ENCODE peak calls at places on chromosomes 11 and 22, in six cellular contexts. G is H9, C is neuronal stem cell, L is H1, U is mesenchymal stem cell, E is mesendoderm. P is an unnamed sample.

GRCh38 chr11:46427364-46427763 is 35.8 kb upstream of the CHRM4 start:
- DNase-seq in L (peak), E (peak), C (no peak), U (no peak), G (peak), P (peak)

GRCh38 chr11:118415739-118416068 is 14.3 kb downstream of the ATP5MG start:
- DNase-seq in E (peak), L (no peak), G (peak), U (peak), C (no peak), P (peak)

GRCh38 chr11:116059909-116060308 is 555.7 kb upstream of the CADM1 start:
- DNase-seq in E (no peak), L (no peak), G (no peak), C (no peak), U (no peak), P (no peak)

GRCh38 chr11:57343825-57344224 is 5.7 kb downstream of the P2RX3 start:
- DNase-seq in G (no peak), U (no peak), L (no peak), C (no peak), E (no peak), P (no peak)

GRCh38 chr11:115912484-115912945 is 408.3 kb upstream of the CADM1 start:
- DNase-seq in U (peak), C (no peak), E (peak), G (peak), L (no peak), P (peak)

GRCh38 chr11:40391679-40392078 is 1067.8 kb downstream of the LRRC4C start:
- DNase-seq in C (no peak), G (no peak), E (no peak), L (no peak), U (no peak), P (no peak)

GRCh38 chr11:112229746-112230433 is 3.7 kb downstream of the PTS start:
- DNase-seq in L (no peak), C (no peak), U (peak), E (no peak), G (no peak), P (peak)

GRCh38 chr11:12544986-12545775 is 129.0 kb upstream of the TEAD1 start:
- DNase-seq in C (no peak), U (peak), E (no peak), L (no peak), G (no peak), P (peak)

GRCh38 chr11:83158965-83159900 is 2.3 kb downstream of the PCF11 start:
- DNase-seq in U (no peak), L (no peak), G (no peak), C (no peak), E (no peak), P (no peak)

GRCh38 chr22:36048911-36049677 is 20.5 kb upstream of the RBFOX2 start:
- DNase-seq in E (no peak), L (no peak), C (no peak), U (no peak), G (no peak), P (peak)

GRCh38 chr11:32065865-32066264 is 25.0 kb upstream of the RCN1 start:
- DNase-seq in L (no peak), E (no peak), U (no peak), C (no peak), G (no peak), P (no peak)

GRCh38 chr22:49373289-49373666 is 454.4 kb downstream of the BRD1 start:
- DNase-seq in C (no peak), L (no peak), G (no peak), E (no peak), U (no peak), P (no peak)

GRCh38 chr11:57288771-57289579 is 35.8 kb downstream of the TNKS1BP1 start:
- DNase-seq in E (no peak), U (peak), G (no peak), L (no peak), C (no peak), P (peak)

GRCh38 chr11:3159296-3160190 is 5.6 kb downstream of the OSBPL5 start:
- DNase-seq in C (no peak), L (no peak), E (peak), U (no peak), G (no peak), P (no peak)

GRCh38 chr11:93028959-93029536 is 59.6 kb downstream of the MTNR1B start:
- DNase-seq in C (no peak), L (no peak), G (no peak), E (no peak), U (no peak), P (no peak)

GRCh38 chr11:2837096-2837601 is 48.4 kb downstream of the CDKN1C start:
- DNase-seq in U (peak), L (no peak), C (peak), G (peak), E (peak), P (peak)

GRCh38 chr11:2593393-2593950 is 106.3 kb downstream of the KCNQ1OT1 start:
- DNase-seq in C (no peak), L (no peak), G (peak), E (no peak), U (no peak), P (no peak)

GRCh38 chr22:50469377-50470305 is 5.2 kb downstream of the SBF1 start:
- DNase-seq in G (peak), C (no peak), E (peak), L (peak), U (peak), P (peak)

GRCh38 chr11:48148749-48149148 is 67.9 kb upstream of the OR4B1 start:
- DNase-seq in E (no peak), U (no peak), C (no peak), G (no peak), L (no peak), P (no peak)

GRCh38 chr11:70314730-70315129 is 44.2 kb downstream of the PPFIA1 start:
- DNase-seq in U (no peak), L (no peak), C (no peak), E (no peak), G (no peak), P (no peak)

GRCh38 chr11:111775024-111775710 is 9.0 kb upstream of the PPP2R1B start:
- DNase-seq in E (no peak), U (no peak), L (no peak), G (no peak), C (no peak), P (peak)

GRCh38 chr11:33500865-33501479 is 199.7 kb downstream of the C11orf91 start:
- DNase-seq in G (no peak), C (peak), E (peak), U (peak), L (no peak), P (peak)

GRCh38 chr11:19816040-19816439 is 103.4 kb downstream of the NAV2 start:
- DNase-seq in C (no peak), G (no peak), E (peak), L (no peak), U (no peak), P (no peak)

GRCh38 chr11:554824-555499 is 5.6 kb downstream of the LMNTD2 start:
- DNase-seq in G (peak), U (peak), C (peak), E (peak), L (peak), P (no peak)

GRCh38 chr11:14789879-14790484 is 102.0 kb downstream of the CYP2R1 start:
- DNase-seq in G (no peak), C (no peak), E (no peak), U (peak), L (no peak), P (peak)

GRCh38 chr11:32005786-32006406 is 85.0 kb upstream of the RCN1 start:
- DNase-seq in E (no peak), G (no peak), C (no peak), U (no peak), L (no peak), P (peak)

GRCh38 chr11:86577663-86578636 is 94.5 kb downstream of the ME3 start:
- DNase-seq in C (no peak), G (no peak), E (no peak), L (no peak), U (peak), P (peak)

GRCh38 chr11:124535552-124536232 is 7.8 kb downstream of the OR8B12 start:
- DNase-seq in L (no peak), G (no peak), E (peak), U (peak), C (no peak), P (peak)

GRCh38 chr11:113994077-113994954 is 19.4 kb downstream of the HTR3A start:
- DNase-seq in E (peak), L (no peak), C (peak), G (peak), U (peak), P (no peak)

GRCh38 chr11:131253885-131254204 is 116.6 kb upstream of the NTM start:
- DNase-seq in G (peak), L (peak), C (no peak), E (peak), U (no peak), P (peak)

GRCh38 chr11:12497431-12497830 is 120.1 kb downstream of the PARVA start:
- DNase-seq in L (no peak), U (no peak), E (no peak), G (no peak), C (no peak), P (no peak)

GRCh38 chr11:99682646-99683045 is 661.9 kb downstream of the CNTN5 start:
- DNase-seq in U (no peak), L (no peak), C (no peak), E (no peak), G (no peak), P (no peak)

GRCh38 chr11:81853791-81854190 is 879.9 kb downstream of the FAM181B start:
- DNase-seq in G (no peak), E (no peak), L (no peak), C (no peak), U (no peak), P (no peak)

GRCh38 chr22:29369460-29369859 is 18.9 kb downstream of the AP1B1 start:
- DNase-seq in G (peak), C (peak), L (peak), U (peak), E (peak), P (peak)

GRCh38 chr11:15200696-15201095 is 86.0 kb downstream of the INSC start:
- DNase-seq in U (no peak), C (no peak), G (no peak), E (no peak), L (no peak), P (no peak)

GRCh38 chr11:123560001-123560400 is 94.4 kb downstream of the SCN3B start:
- DNase-seq in E (no peak), G (no peak), U (peak), L (no peak), C (no peak), P (peak)

GRCh38 chr11:117607449-117607848 is 189.6 kb downstream of the DSCAML1 start:
- DNase-seq in U (no peak), C (no peak), G (no peak), L (no peak), E (peak), P (no peak)

GRCh38 chr11:31806186-31806943 is 4.8 kb downstream of the PAX6 start:
- DNase-seq in E (peak), L (no peak), U (no peak), G (peak), C (no peak), P (no peak)

DNA sequence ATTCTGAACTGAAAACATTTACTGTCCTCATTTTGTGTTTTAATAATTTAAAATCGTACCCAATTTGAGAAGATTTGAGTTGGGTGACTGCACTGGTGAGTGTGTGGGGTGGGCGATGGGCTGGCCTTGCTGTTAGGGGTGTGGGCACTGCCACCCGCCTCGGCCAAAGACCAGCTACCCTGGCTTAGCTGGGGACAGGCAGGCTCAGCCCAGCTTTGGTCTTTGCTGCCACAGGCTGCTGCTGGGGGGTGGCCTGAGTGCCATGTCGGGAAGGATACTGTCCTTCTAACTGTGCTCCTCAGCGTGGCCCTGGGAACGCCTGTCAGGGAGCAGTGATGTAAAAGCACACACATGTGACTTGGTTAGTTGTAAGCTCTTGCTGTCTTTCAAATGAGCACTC is 22.3 kb downstream of the FAM118A start:
- DNase-seq in G (no peak), U (no peak), L (no peak), E (no peak), C (no peak), P (no peak)
- H2BK15ac ChIP-seq in G (no peak), U (no peak), L (no peak), E (no peak), C (no peak), P (no peak)

DNA sequence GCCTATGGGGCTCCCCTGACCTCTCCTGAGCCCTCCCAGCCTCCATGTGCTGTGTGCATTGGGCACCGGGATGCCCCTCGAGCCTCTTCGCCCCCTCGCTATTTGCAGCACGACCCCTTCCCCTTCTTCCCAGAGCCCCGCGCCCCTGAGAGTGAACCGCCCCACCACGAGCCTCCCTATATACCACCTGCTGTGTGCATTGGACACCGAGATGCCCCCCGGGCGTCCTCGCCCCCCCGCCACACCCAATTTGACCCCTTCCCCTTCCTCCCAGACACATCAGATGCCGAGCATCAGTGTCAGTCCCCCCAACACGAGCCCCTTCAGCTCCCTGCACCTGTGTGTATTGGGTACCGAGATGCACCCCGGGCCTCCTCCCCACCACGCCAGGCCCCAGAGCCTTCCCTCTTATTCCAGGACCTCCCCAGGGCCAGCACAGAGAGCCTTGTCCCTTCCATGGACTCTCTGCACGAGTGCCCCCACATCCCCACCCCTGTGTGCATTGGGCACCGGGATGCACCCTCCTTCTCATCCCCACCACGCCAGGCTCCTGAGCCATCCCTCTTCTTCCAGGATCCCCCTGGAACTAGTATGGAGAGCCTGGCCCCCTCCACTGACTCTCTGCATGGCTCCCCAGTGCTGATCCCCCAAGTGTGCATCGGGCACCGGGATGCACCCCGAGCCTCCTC is 28.8 kb downstream of the TRIOBP start:
- DNase-seq in L (no peak), G (no peak), C (no peak), U (no peak), E (no peak), P (no peak)
- H2BK15ac ChIP-seq in L (no peak), G (no peak), C (no peak), U (no peak), E (no peak), P (no peak)

GRCh38 chr11:58771458-58771855 is 39.7 kb upstream of the GLYAT start:
- DNase-seq in G (no peak), E (peak), L (no peak), C (no peak), U (no peak), P (no peak)

GRCh38 chr11:58770627-58771457 is 39.1 kb upstream of the GLYAT start:
- DNase-seq in C (no peak), G (no peak), L (no peak), U (no peak), E (no peak), P (peak)

GRCh38 chr11:58775066-58775708 is 43.4 kb upstream of the GLYAT start:
- DNase-seq in C (no peak), G (no peak), E (no peak), L (no peak), U (no peak), P (no peak)

GRCh38 chr11:58774164-58774593 is 42.4 kb upstream of the GLYAT start:
- DNase-seq in L (no peak), E (no peak), C (no peak), U (no peak), G (no peak), P (no peak)

GRCh38 chr11:58772719-58773285 is 41.1 kb upstream of the GLYAT start:
- DNase-seq in E (no peak), C (no peak), L (no peak), G (no peak), U (no peak), P (no peak)
- H2BK15ac ChIP-seq in E (no peak), C (no peak), L (no peak), G (no peak), U (no peak), P (no peak)

GRCh38 chr11:62013266-62014157 is 46.1 kb upstream of the FTH1 start:
- DNase-seq in L (no peak), E (no peak), U (no peak), G (no peak), C (no peak), P (no peak)
- H2BK15ac ChIP-seq in L (peak), E (no peak), U (no peak), G (no peak), C (no peak), P (no peak)